ENCODE peak calls at places on chromosomes 4 and X, in four cellular contexts. One of them, this sample, is unnamed.

GRCh38 chr4:185738851-185739250 is 73.1 kb downstream of the SORBS2 start:
- DNase-seq in HepG2: no peak
- DNase-seq in GM12878: no peak
- DNase-seq in K562: no peak
- DNase-seq in this sample: no peak

GRCh38 chr4:153490985-153491483 is 24.9 kb downstream of the TMEM131L start:
- DNase-seq in HepG2: no peak
- DNase-seq in GM12878: no peak
- DNase-seq in K562: no peak
- DNase-seq in this sample: no peak

GRCh38 chrX:131614241-131614640 is 70.4 kb downstream of the OR13H1 start:
- DNase-seq in HepG2: no peak
- DNase-seq in GM12878: no peak
- DNase-seq in K562: no peak
- DNase-seq in this sample: no peak

GRCh38 chr4:73721419-73721818 is 18.9 kb upstream of the CXCL8 start:
- DNase-seq in HepG2: no peak
- DNase-seq in GM12878: no peak
- DNase-seq in K562: no peak
- DNase-seq in this sample: no peak

GRCh38 chr4:127783026-127783769 is 1.1 kb downstream of the HSPA4L start:
- DNase-seq in HepG2: peak
- DNase-seq in GM12878: no peak
- DNase-seq in K562: peak
- DNase-seq in this sample: peak

GRCh38 chrX:142998447-142999208 is 27.1 kb upstream of the SPANXN4 start:
- DNase-seq in HepG2: no peak
- DNase-seq in GM12878: no peak
- DNase-seq in K562: no peak
- DNase-seq in this sample: no peak

GRCh38 chrX:11100281-11101035 is 10.7 kb upstream of the HCCS start:
- DNase-seq in HepG2: peak
- DNase-seq in GM12878: no peak
- DNase-seq in K562: peak
- DNase-seq in this sample: peak

GRCh38 chr4:108035691-108036090 is 46.0 kb downstream of the HADH start:
- DNase-seq in HepG2: no peak
- DNase-seq in GM12878: no peak
- DNase-seq in K562: no peak
- DNase-seq in this sample: no peak

GRCh38 chr4:95107635-95108034 is 349.9 kb downstream of the BMPR1B start:
- DNase-seq in HepG2: peak
- DNase-seq in GM12878: no peak
- DNase-seq in K562: no peak
- DNase-seq in this sample: no peak

GRCh38 chr4:20318899-20319291 is 67.2 kb downstream of the SLIT2 start:
- DNase-seq in HepG2: no peak
- DNase-seq in GM12878: no peak
- DNase-seq in K562: no peak
- DNase-seq in this sample: no peak

GRCh38 chr4:146654976-146655761 is 16.5 kb downstream of the POU4F2 start:
- DNase-seq in HepG2: no peak
- DNase-seq in GM12878: no peak
- DNase-seq in K562: no peak
- DNase-seq in this sample: peak

GRCh38 chr4:88333741-88334405 is 44.8 kb upstream of the HERC6 start:
- DNase-seq in HepG2: no peak
- DNase-seq in GM12878: no peak
- DNase-seq in K562: no peak
- DNase-seq in this sample: no peak

GRCh38 chr4:108139089-108139488 is 29.6 kb downstream of the LEF1 start:
- DNase-seq in HepG2: no peak
- DNase-seq in GM12878: no peak
- DNase-seq in K562: no peak
- DNase-seq in this sample: no peak

GRCh38 chr4:184170996-184171395 is 46.7 kb downstream of the ENPP6 start:
- DNase-seq in HepG2: no peak
- DNase-seq in GM12878: no peak
- DNase-seq in K562: no peak
- DNase-seq in this sample: no peak

GRCh38 chr4:147157860-147158701 is 212.4 kb upstream of the TTC29 start:
- DNase-seq in HepG2: peak
- DNase-seq in GM12878: no peak
- DNase-seq in K562: no peak
- DNase-seq in this sample: peak

GRCh38 chr4:99856166-99856565 is 38.1 kb downstream of the LAMTOR3 start:
- DNase-seq in HepG2: no peak
- DNase-seq in GM12878: no peak
- DNase-seq in K562: no peak
- DNase-seq in this sample: no peak

GRCh38 chr4:155809835-155810234 is 51.0 kb downstream of the GUCY1B1 start:
- DNase-seq in HepG2: peak
- DNase-seq in GM12878: peak
- DNase-seq in K562: peak
- DNase-seq in this sample: peak

GRCh38 chrX:10932842-10933440 is 178.2 kb upstream of the HCCS start:
- DNase-seq in HepG2: no peak
- DNase-seq in GM12878: no peak
- DNase-seq in K562: no peak
- DNase-seq in this sample: peak

GRCh38 chrX:34659575-34659974 is 2.5 kb upstream of the TMEM47 start:
- DNase-seq in HepG2: no peak
- DNase-seq in GM12878: no peak
- DNase-seq in K562: no peak
- DNase-seq in this sample: no peak

GRCh38 chr4:53913771-53914170 is 150.6 kb downstream of the CHIC2 start:
- DNase-seq in HepG2: no peak
- DNase-seq in GM12878: no peak
- DNase-seq in K562: no peak
- DNase-seq in this sample: no peak

GRCh38 chrX:13340182-13340791 is 20.4 kb upstream of the ATXN3L start:
- DNase-seq in HepG2: no peak
- DNase-seq in GM12878: no peak
- DNase-seq in K562: no peak
- DNase-seq in this sample: no peak

GRCh38 chrX:115226929-115227328 is 7.0 kb downstream of the LRCH2 start:
- DNase-seq in HepG2: peak
- DNase-seq in GM12878: no peak
- DNase-seq in K562: no peak
- DNase-seq in this sample: peak

GRCh38 chr4:177001271-177002175 is 208.8 kb upstream of the VEGFC start:
- DNase-seq in HepG2: no peak
- DNase-seq in GM12878: no peak
- DNase-seq in K562: no peak
- DNase-seq in this sample: no peak

GRCh38 chr4:174406416-174406815 is 115.9 kb downstream of the HPGD start:
- DNase-seq in HepG2: no peak
- DNase-seq in GM12878: no peak
- DNase-seq in K562: no peak
- DNase-seq in this sample: no peak

GRCh38 chr4:2135083-2135482 is 76.0 kb downstream of the NAT8L start:
- DNase-seq in HepG2: no peak
- DNase-seq in GM12878: no peak
- DNase-seq in K562: no peak
- DNase-seq in this sample: peak

GRCh38 chrX:110389570-110389969 is 30.9 kb downstream of the RTL9 start:
- DNase-seq in HepG2: no peak
- DNase-seq in GM12878: no peak
- DNase-seq in K562: no peak
- DNase-seq in this sample: no peak

GRCh38 chr4:40292313-40292759 is 42.8 kb upstream of the CHRNA9 start:
- DNase-seq in HepG2: no peak
- DNase-seq in GM12878: no peak
- DNase-seq in K562: peak
- DNase-seq in this sample: no peak

GRCh38 chr4:85717366-85717765 is 242.4 kb downstream of the ARHGAP24 start:
- DNase-seq in HepG2: no peak
- DNase-seq in GM12878: no peak
- DNase-seq in K562: no peak
- DNase-seq in this sample: no peak

GRCh38 chrX:111447298-111447697 is 35.3 kb upstream of the DCX start:
- DNase-seq in HepG2: peak
- DNase-seq in GM12878: no peak
- DNase-seq in K562: peak
- DNase-seq in this sample: peak

GRCh38 chr4:177066746-177067145 is 242.9 kb upstream of the NEIL3 start:
- DNase-seq in HepG2: peak
- DNase-seq in GM12878: no peak
- DNase-seq in K562: no peak
- DNase-seq in this sample: no peak

GRCh38 chr4:1981251-1982055 is 27.3 kb downstream of the NELFA start:
- DNase-seq in HepG2: no peak
- DNase-seq in GM12878: no peak
- DNase-seq in K562: peak
- DNase-seq in this sample: peak

GRCh38 chrX:106178826-106179225 is 10.7 kb downstream of the PWWP3B start:
- DNase-seq in HepG2: no peak
- DNase-seq in GM12878: no peak
- DNase-seq in K562: no peak
- DNase-seq in this sample: no peak

GRCh38 chr4:181958435-181958834 is 284.8 kb upstream of the TENM3 start:
- DNase-seq in HepG2: no peak
- DNase-seq in GM12878: no peak
- DNase-seq in K562: no peak
- DNase-seq in this sample: no peak

GRCh38 chr4:113049421-113050355 is at the start of gene ANK2:
- DNase-seq in HepG2: no peak
- DNase-seq in GM12878: no peak
- DNase-seq in K562: no peak
- DNase-seq in this sample: peak

GRCh38 chr4:8067274-8067936 is 91.2 kb downstream of the ABLIM2 start:
- DNase-seq in HepG2: no peak
- DNase-seq in GM12878: no peak
- DNase-seq in K562: no peak
- DNase-seq in this sample: no peak

GRCh38 chrX:95044331-95044730 is 1370.3 kb downstream of the FAM133A start:
- DNase-seq in HepG2: no peak
- DNase-seq in GM12878: no peak
- DNase-seq in K562: no peak
- DNase-seq in this sample: no peak

GRCh38 chrX:14673764-14674163 is 144.4 kb downstream of the GLRA2 start:
- DNase-seq in HepG2: peak
- DNase-seq in GM12878: peak
- DNase-seq in K562: no peak
- DNase-seq in this sample: no peak

GRCh38 chrX:129144172-129145038 is 378.9 kb downstream of the SMARCA1 start:
- DNase-seq in HepG2: peak
- DNase-seq in GM12878: no peak
- DNase-seq in K562: no peak
- DNase-seq in this sample: no peak

GRCh38 chrX:139982856-139983255 is 17.5 kb upstream of the CXorf66 start:
- DNase-seq in HepG2: no peak
- DNase-seq in GM12878: no peak
- DNase-seq in K562: no peak
- DNase-seq in this sample: no peak

DNA sequence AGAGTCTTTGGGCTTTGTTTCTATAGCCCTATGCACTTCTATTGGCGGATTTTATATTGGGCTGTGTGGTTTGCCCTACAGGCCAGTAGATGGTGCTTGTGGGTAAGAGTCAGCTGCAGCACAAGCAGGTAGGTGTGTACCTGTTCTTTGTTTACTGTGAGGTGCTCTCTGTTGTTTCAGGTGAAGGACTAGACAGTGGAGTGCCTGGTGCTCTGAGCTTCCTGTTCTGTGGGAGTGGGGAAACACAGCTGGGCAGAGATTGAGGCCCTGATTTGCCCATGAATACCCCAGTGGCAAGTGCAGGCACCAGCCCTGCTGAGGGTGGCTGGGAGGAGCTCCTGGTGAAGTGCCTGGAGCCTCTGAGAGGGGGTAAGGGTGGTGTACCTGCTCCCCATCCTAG is 26.3 kb upstream of the UCP1 start:
- DNase-seq in HepG2: peak
- DNase-seq in GM12878: no peak
- DNase-seq in K562: no peak
- DNase-seq in this sample: no peak
- TF ChIP-seq JUND in HepG2: no peak
- TF ChIP-seq JUND in GM12878: no peak
- TF ChIP-seq JUND in K562: no peak
- TF ChIP-seq JUND in this sample: no peak

GRCh38 chrX:153924149-153924861 is 1.8 kb downstream of the ARHGAP4 start:
- DNase-seq in HepG2: peak
- DNase-seq in GM12878: no peak
- DNase-seq in K562: no peak
- DNase-seq in this sample: no peak
- TF ChIP-seq GABPA in HepG2: no peak
- TF ChIP-seq GABPA in GM12878: no peak
- TF ChIP-seq GABPA in K562: no peak
- TF ChIP-seq GABPA in this sample: no peak

DNA sequence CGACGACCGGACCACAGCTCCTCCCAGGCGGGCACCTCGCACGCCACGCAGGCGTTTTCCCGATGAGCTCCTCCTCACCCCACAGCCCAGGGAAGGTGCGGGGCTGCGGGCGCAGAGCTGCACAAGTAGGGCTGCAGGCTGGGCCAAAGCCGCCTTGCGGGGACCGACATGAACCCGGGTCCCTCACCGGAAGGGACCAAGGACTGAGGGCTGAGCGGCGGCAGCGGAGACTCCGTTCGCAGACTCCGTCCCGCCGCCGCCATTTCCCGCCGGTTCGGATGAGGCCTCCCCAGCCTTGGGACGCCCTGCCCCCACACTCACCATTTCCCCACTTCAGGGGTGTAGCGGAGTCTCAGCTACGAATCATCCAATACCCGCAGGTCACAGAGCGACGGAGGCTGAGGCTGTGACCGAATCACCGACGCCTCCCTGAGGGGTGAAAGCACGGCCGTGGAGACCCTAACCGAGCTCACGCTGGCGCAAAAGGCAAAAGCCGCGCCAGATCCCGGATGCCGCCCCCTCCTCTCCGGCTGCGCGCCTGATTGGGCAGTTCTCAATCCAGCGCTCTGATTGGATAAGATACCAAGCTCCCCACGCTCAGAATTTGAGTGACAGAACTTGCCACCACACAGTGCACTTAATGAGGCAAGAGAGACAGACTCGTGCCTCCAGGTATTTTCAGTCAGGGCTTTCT is at the start of gene ZNF732:
- DNase-seq in HepG2: no peak
- DNase-seq in GM12878: no peak
- DNase-seq in K562: peak
- DNase-seq in this sample: peak
- TF ChIP-seq SMC3 in HepG2: no peak
- TF ChIP-seq SMC3 in GM12878: no peak
- TF ChIP-seq SMC3 in K562: no peak
- TF ChIP-seq SMC3 in this sample: no peak

GRCh38 chr4:47068986-47069385 is 37.6 kb downstream of the GABRB1 start:
- DNase-seq in HepG2: no peak
- DNase-seq in GM12878: no peak
- DNase-seq in K562: no peak
- DNase-seq in this sample: no peak
- TF ChIP-seq JUND in HepG2: no peak
- TF ChIP-seq JUND in GM12878: no peak
- TF ChIP-seq JUND in K562: no peak
- TF ChIP-seq JUND in this sample: no peak